ENCODE peak calls at places on chromosomes 7 and 10, in eight cellular contexts. P is HepG2, X is endothelial cell of umbilical vein, S is tibial artery, G is IMR-90, W is thoracic aorta, B is mucosa of descending colon, K is bronchial epithelial cell. D is an unnamed sample.

GRCh38 chr10:56370217-56371113 is 9.4 kb upstream of the ZWINT start:
- DNase-seq in P (no peak), X (no peak), S (no peak), G (no peak), W (no peak), B (no peak), K (peak; percentile 11), D (no peak)

GRCh38 chr10:87541114-87541513 is 36.4 kb downstream of the MINPP1 start:
- DNase-seq in P (no peak), X (peak; percentile 31), S (no peak), G (peak; percentile 76), W (no peak), B (no peak), K (peak; percentile 55), D (no peak)

GRCh38 chr7:1532456-1533254 is 2.2 kb downstream of the MAFK start:
- DNase-seq in P (peak; percentile 77), X (peak; percentile 97), S (peak; percentile 96), G (peak; percentile 96), W (peak; percentile 84), B (peak; percentile 94), K (peak; percentile 97), D (no peak)

GRCh38 chr7:96729795-96730194 is 20.1 kb upstream of the SEM1 start:
- DNase-seq in P (no peak), X (no peak), S (no peak), G (no peak), W (no peak), B (no peak), K (peak; percentile 96), D (no peak)

GRCh38 chr7:121313793-121314676 is 14.8 kb upstream of the WNT16 start:
- DNase-seq in P (no peak), X (no peak), S (no peak), G (no peak), W (no peak), B (no peak), K (peak; percentile 18), D (no peak)

GRCh38 chr10:28730031-28730778 is 52.9 kb downstream of the BAMBI start:
- DNase-seq in P (no peak), X (no peak), S (no peak), G (peak; percentile 32), W (no peak), B (no peak), K (no peak), D (no peak)

GRCh38 chr10:112585052-112585451 is 138.0 kb downstream of the VTI1A start:
- DNase-seq in P (no peak), X (no peak), S (no peak), G (peak; percentile 37), W (peak; percentile 19), B (no peak), K (peak; percentile 84), D (no peak)

GRCh38 chr10:77724820-77725219 is 87.2 kb upstream of the KCNMA1 start:
- DNase-seq in P (no peak), X (no peak), S (no peak), G (no peak), W (no peak), B (no peak), K (no peak), D (no peak)

GRCh38 chr7:80439894-80440811 is 71.7 kb downstream of the GNAT3 start:
- DNase-seq in P (no peak), X (peak; percentile 31), S (no peak), G (peak; percentile 69), W (no peak), B (no peak), K (peak; percentile 41), D (no peak)

GRCh38 chr7:131600578-131600977 is 44.1 kb upstream of the PODXL start:
- DNase-seq in P (peak; percentile 12), X (peak; percentile 49), S (no peak), G (peak; percentile 72), W (no peak), B (no peak), K (no peak), D (no peak)

GRCh38 chr10:95333997-95334792 is 43.4 kb upstream of the PDLIM1 start:
- DNase-seq in P (no peak), X (peak; percentile 89), S (peak; percentile 88), G (peak; percentile 98), W (peak; percentile 89), B (no peak), K (peak; percentile 85), D (no peak)

GRCh38 chr10:19930936-19931859 is 115.0 kb downstream of the PLXDC2 start:
- DNase-seq in P (no peak), X (peak; percentile 82), S (no peak), G (peak; percentile 70), W (no peak), B (no peak), K (peak; percentile 91), D (no peak)
- TF ChIP-seq CTCF in P (no peak), X (no peak), S (peak; percentile 15), G (no peak), W (no peak), B (no peak), K (no peak), D (no peak)

GRCh38 chr10:92573091-92573797 is 649 bp downstream of the IDE start:
- DNase-seq in P (no peak), X (peak; percentile 54), S (no peak), G (peak; percentile 36), W (no peak), B (peak; percentile 61), K (peak; percentile 37), D (no peak)

GRCh38 chr10:92569071-92569470 is 4.8 kb downstream of the IDE start:
- DNase-seq in P (no peak), X (no peak), S (no peak), G (peak; percentile 34), W (no peak), B (no peak), K (no peak), D (no peak)

GRCh38 chr10:92571649-92572048 is 2.2 kb downstream of the IDE start:
- DNase-seq in P (no peak), X (no peak), S (no peak), G (peak; percentile 64), W (no peak), B (no peak), K (no peak), D (no peak)

GRCh38 chr10:92572362-92573090 is 1.4 kb downstream of the IDE start:
- DNase-seq in P (no peak), X (peak; percentile 18), S (no peak), G (no peak), W (no peak), B (no peak), K (peak; percentile 15), D (no peak)

DNA sequence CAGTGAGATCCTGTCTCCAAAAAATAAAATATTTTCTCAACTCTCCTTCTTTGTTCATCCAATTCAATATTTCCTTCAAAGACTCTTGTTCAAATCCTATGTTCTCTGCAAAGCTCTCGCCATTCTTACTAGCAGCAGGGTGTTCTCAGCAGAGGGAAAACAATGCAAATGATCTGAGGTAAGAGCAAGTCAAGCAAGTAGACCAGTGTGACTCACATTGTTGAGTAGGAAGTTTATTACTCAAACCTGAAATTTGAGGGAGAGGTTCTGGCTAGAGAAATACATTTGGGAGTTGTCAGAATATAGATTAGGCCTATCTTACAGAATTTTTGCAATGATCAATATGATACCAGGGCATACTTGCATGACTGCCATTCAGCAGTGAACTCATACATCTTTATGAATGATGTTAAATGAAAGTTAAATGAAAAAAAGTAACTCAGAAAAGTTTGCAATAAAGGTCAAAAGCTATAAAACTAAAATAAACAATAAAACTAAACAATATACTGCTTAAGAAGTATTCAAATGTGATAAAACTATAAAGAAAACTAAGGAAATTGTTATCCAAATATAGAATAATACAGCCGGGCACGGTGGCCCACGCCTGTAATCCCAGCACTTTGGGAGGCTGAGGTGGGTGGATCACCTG is 5.8 kb downstream of the IDE start:
- DNase-seq in P (no peak), X (peak; percentile 32), S (no peak), G (peak; percentile 72), W (no peak), B (no peak), K (peak; percentile 82), D (no peak)
- TF ChIP-seq CTCF in P (no peak), X (no peak), S (no peak), G (no peak), W (no peak), B (no peak), K (no peak), D (no peak)

GRCh38 chr10:99711129-99711719 is 20.7 kb downstream of the COX15 start:
- DNase-seq in P (peak; percentile 51), X (peak; percentile 67), S (no peak), G (peak; percentile 80), W (no peak), B (no peak), K (peak; percentile 64), D (no peak)

GRCh38 chr10:99708428-99709010 is 23.4 kb downstream of the COX15 start:
- DNase-seq in P (no peak), X (no peak), S (no peak), G (peak; percentile 56), W (no peak), B (no peak), K (no peak), D (no peak)

GRCh38 chr10:99714446-99714845 is 17.5 kb downstream of the COX15 start:
- DNase-seq in P (no peak), X (no peak), S (no peak), G (no peak), W (no peak), B (no peak), K (no peak), D (no peak)

GRCh38 chr10:99709480-99710229 is 22.3 kb downstream of the COX15 start:
- DNase-seq in P (no peak), X (no peak), S (no peak), G (peak; percentile 73), W (no peak), B (no peak), K (peak; percentile 47), D (no peak)
- TF ChIP-seq CTCF in P (no peak), X (no peak), S (no peak), G (peak; percentile 24), W (no peak), B (no peak), K (no peak), D (no peak)

GRCh38 chr10:50554995-50555568 is 68.7 kb downstream of the SGMS1 start:
- DNase-seq in P (no peak), X (peak; percentile 26), S (no peak), G (peak; percentile 67), W (no peak), B (no peak), K (no peak), D (no peak)
- TF ChIP-seq CTCF in P (peak; percentile 42), X (no peak), S (no peak), G (no peak), W (no peak), B (no peak), K (peak; percentile 15), D (no peak)

GRCh38 chr10:123729523-123729922 is 63.4 kb downstream of the GPR26 start:
- DNase-seq in P (no peak), X (no peak), S (no peak), G (no peak), W (no peak), B (no peak), K (no peak), D (no peak)
- TF ChIP-seq CTCF in P (no peak), X (no peak), S (no peak), G (no peak), W (no peak), B (no peak), K (no peak), D (no peak)

DNA sequence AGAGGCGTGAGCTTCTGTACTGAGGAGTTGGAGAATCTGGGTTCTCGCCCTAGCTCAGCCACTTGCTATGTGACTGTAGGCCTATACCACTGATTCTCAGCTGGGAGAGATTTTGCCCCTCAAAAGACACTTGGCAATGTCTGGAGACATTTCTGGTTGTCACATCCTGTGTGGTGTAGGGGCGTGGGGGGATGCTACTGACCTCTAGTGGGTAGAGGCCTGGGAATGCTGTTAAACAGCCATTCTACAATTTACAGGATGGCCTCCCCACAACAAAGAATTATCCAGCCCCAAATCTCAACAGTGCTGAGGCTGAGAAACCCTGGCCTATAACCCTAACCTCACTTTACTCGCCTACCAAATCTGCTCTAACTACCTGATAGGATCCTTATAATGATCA is 58.8 kb upstream of the GAD2 start:
- DNase-seq in P (no peak), X (no peak), S (no peak), G (no peak), W (no peak), B (no peak), K (no peak), D (no peak)
- TF ChIP-seq CTCF in P (peak; percentile 12), X (no peak), S (no peak), G (no peak), W (no peak), B (no peak), K (no peak), D (no peak)